ENCODE peak calls at places on chromosome 14, in seven cellular contexts. O, K, S, Z, U, H and G are unnamed samples.

GRCh38 chr14:94670692-94671285 is 58.6 kb downstream of the SERPINA3 start:
- DNase-seq in O (peak; percentile 47), K (no peak), S (no peak), Z (no peak), U (no peak), H (no peak), G (no peak)

GRCh38 chr14:99579077-99579836 is 24.8 kb downstream of the CCDC85C start:
- DNase-seq in O (no peak), K (no peak), S (no peak), Z (no peak), U (no peak), H (peak; percentile 91), G (no peak)

GRCh38 chr14:96698846-96699543 is 98.2 kb upstream of the VRK1 start:
- DNase-seq in O (no peak), K (no peak), S (no peak), Z (no peak), U (no peak), H (no peak), G (no peak)

GRCh38 chr14:105879867-105880561 is 353.6 kb downstream of the TMEM121 start:
- DNase-seq in O (peak; percentile 55), K (no peak), S (no peak), Z (no peak), U (no peak), H (peak; percentile 6), G (no peak)

GRCh38 chr14:35046751-35047536 is 872 bp downstream of the FAM177A1 start:
- DNase-seq in O (peak; percentile 81), K (peak; percentile 40), S (no peak), Z (no peak), U (peak; percentile 66), H (peak; percentile 53), G (peak; percentile 6)

GRCh38 chr14:34436118-34436905 is 25.7 kb downstream of the SPTSSA start:
- DNase-seq in O (no peak), K (peak; percentile 83), S (no peak), Z (peak; percentile 18), U (no peak), H (no peak), G (peak; percentile 72)

GRCh38 chr14:29536886-29537511 is 390.6 kb downstream of the PRKD1 start:
- DNase-seq in O (no peak), K (peak; percentile 49), S (no peak), Z (peak; percentile 17), U (no peak), H (no peak), G (peak; percentile 49)

GRCh38 chr14:104075530-104076151 is 9.9 kb upstream of the ASPG start:
- DNase-seq in O (no peak), K (peak; percentile 12), S (no peak), Z (no peak), U (no peak), H (no peak), G (peak; percentile 34)

GRCh38 chr14:101055776-101056374 is 152.4 kb upstream of the RTL1 start:
- DNase-seq in O (no peak), K (peak; percentile 81), S (no peak), Z (no peak), U (no peak), H (no peak), G (no peak)

GRCh38 chr14:94481468-94482131 is 5.6 kb upstream of the SERPINA9 start:
- DNase-seq in O (no peak), K (peak; percentile 45), S (no peak), Z (no peak), U (no peak), H (no peak), G (peak; percentile 84)

GRCh38 chr14:68160779-68161546 is 341.4 kb downstream of the RAD51B start:
- DNase-seq in O (no peak), K (no peak), S (no peak), Z (peak; percentile 14), U (no peak), H (no peak), G (no peak)

GRCh38 chr14:73783107-73783727 is 68.4 kb upstream of the PTGR2 start:
- DNase-seq in O (no peak), K (no peak), S (no peak), Z (no peak), U (no peak), H (no peak), G (no peak)

GRCh38 chr14:65791551-65791981 is 379.0 kb downstream of the FUT8 start:
- DNase-seq in O (no peak), K (peak; percentile 35), S (no peak), Z (peak; percentile 58), U (no peak), H (no peak), G (peak; percentile 14)